ENCODE peak calls at places on chromosomes 11 and 22, in four cellular contexts. M is transverse colon, V is ovary, O is HepG2. E is an unnamed sample.

GRCh38 chr22:38755155-38755910 is 465 bp downstream of the SUN2 start:
- DNase-seq in M (peak; percentile 95), V (peak; percentile 93), O (peak; percentile 80), E (peak; percentile 80)

GRCh38 chr22:49976439-49977175 is 16.0 kb downstream of the PIM3 start:
- DNase-seq in M (peak; percentile 8), V (no peak), O (no peak), E (peak; percentile 28)

GRCh38 chr11:2092956-2093412 is 46.2 kb downstream of the IGF2 start:
- DNase-seq in M (peak; percentile 71), V (no peak), O (no peak), E (peak; percentile 55)

GRCh38 chr11:121476379-121477032 is 23.7 kb upstream of the SORL1-AS1 start:
- DNase-seq in M (no peak), V (no peak), O (peak; percentile 83), E (no peak)

GRCh38 chr22:50167689-50168489 is 2.6 kb upstream of the PANX2 start:
- DNase-seq in M (no peak), V (no peak), O (no peak), E (no peak)

GRCh38 chr22:43777204-43777671 is 34.9 kb downstream of the EFCAB6 start:
- DNase-seq in M (no peak), V (no peak), O (no peak), E (no peak)

GRCh38 chr22:50694099-50694498 is 21.5 kb downstream of the SHANK3 start:
- DNase-seq in M (no peak), V (peak; percentile 0), O (no peak), E (no peak)

GRCh38 chr11:64358907-64359711 is at the start of gene RPS6KA4:
- DNase-seq in M (peak; percentile 73), V (peak; percentile 61), O (no peak), E (peak; percentile 95)

GRCh38 chr11:68503792-68504191 is 43.2 kb downstream of the PPP6R3 start:
- DNase-seq in M (no peak), V (no peak), O (no peak), E (no peak)

GRCh38 chr11:119694334-119694733 is 34.7 kb downstream of the NECTIN1 start:
- DNase-seq in M (peak; percentile 61), V (no peak), O (peak; percentile 72), E (no peak)

GRCh38 chr11:102730036-102730815 is 5.5 kb upstream of the MMP8 start:
- DNase-seq in M (no peak), V (no peak), O (no peak), E (no peak)

GRCh38 chr11:2577071-2578005 is 122.5 kb downstream of the KCNQ1OT1 start:
- DNase-seq in M (peak; percentile 60), V (peak; percentile 13), O (no peak), E (peak; percentile 25)

GRCh38 chr11:5240458-5240857 is 6.2 kb upstream of the HBD start:
- DNase-seq in M (no peak), V (no peak), O (no peak), E (no peak)

GRCh38 chr11:66543263-66544107 is 2.4 kb downstream of the ZDHHC24 start:
- DNase-seq in M (peak; percentile 60), V (peak; percentile 48), O (no peak), E (peak; percentile 82)

GRCh38 chr22:34845391-34845790 is 220.6 kb upstream of the ISX start:
- DNase-seq in M (no peak), V (no peak), O (no peak), E (no peak)

GRCh38 chr11:69040581-69041260 is 8.0 kb upstream of the TPCN2 start:
- DNase-seq in M (no peak), V (no peak), O (no peak), E (no peak)

GRCh38 chr22:19751497-19752245 is 8.9 kb upstream of the TBX1 start:
- DNase-seq in M (no peak), V (no peak), O (no peak), E (no peak)

GRCh38 chr11:4882543-4882942 is 843 bp downstream of the OR51T1 start:
- DNase-seq in M (no peak), V (no peak), O (no peak), E (no peak)

GRCh38 chr22:17198188-17199130 is 20.8 kb downstream of the ADA2 start:
- DNase-seq in M (no peak), V (no peak), O (no peak), E (no peak)
- TF ChIP-seq EP300 in M (no peak), V (no peak), O (no peak), E (no peak)

DNA sequence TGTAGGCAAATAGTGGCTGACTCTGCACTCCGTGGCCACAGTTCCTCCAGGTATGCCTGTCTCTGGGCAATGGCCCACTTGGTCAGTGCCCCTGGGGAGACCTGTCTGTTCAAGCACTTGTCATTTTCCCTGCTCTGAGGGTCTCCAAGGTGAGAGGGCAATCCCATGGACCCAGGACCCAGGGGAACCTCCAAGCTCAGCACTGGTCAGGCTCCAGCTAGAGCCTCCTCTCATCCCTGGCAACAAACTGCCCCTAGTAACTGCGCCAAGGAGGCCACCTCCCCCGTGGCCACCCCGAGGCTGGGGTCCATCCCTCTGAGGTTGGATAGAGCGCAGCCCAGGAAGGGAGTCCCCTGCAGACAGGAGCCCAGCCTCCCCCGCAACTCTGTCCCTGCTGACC is 713 bp upstream of the ANKK1 start:
- DNase-seq in M (no peak), V (no peak), O (no peak), E (no peak)
- H3K27me3 ChIP-seq in M (peaks cover 33% of the 10 kb centered on the region), V (no peaks in the 10 kb centered on the region), O (no peaks in the 10 kb centered on the region), E (no peaks in the 10 kb centered on the region)

GRCh38 chr11:44298862-44299261 is 11.1 kb downstream of the ALX4 start:
- DNase-seq in M (no peak), V (no peak), O (no peak), E (no peak)

GRCh38 chr11:44304091-44305084 is 5.6 kb downstream of the ALX4 start:
- DNase-seq in M (no peak), V (no peak), O (no peak), E (peak; percentile 71)

GRCh38 chr11:44303401-44303938 is 6.5 kb downstream of the ALX4 start:
- DNase-seq in M (no peak), V (no peak), O (no peak), E (peak; percentile 34)

GRCh38 chr11:44301856-44302231 is 8.1 kb downstream of the ALX4 start:
- DNase-seq in M (no peak), V (no peak), O (no peak), E (no peak)

DNA sequence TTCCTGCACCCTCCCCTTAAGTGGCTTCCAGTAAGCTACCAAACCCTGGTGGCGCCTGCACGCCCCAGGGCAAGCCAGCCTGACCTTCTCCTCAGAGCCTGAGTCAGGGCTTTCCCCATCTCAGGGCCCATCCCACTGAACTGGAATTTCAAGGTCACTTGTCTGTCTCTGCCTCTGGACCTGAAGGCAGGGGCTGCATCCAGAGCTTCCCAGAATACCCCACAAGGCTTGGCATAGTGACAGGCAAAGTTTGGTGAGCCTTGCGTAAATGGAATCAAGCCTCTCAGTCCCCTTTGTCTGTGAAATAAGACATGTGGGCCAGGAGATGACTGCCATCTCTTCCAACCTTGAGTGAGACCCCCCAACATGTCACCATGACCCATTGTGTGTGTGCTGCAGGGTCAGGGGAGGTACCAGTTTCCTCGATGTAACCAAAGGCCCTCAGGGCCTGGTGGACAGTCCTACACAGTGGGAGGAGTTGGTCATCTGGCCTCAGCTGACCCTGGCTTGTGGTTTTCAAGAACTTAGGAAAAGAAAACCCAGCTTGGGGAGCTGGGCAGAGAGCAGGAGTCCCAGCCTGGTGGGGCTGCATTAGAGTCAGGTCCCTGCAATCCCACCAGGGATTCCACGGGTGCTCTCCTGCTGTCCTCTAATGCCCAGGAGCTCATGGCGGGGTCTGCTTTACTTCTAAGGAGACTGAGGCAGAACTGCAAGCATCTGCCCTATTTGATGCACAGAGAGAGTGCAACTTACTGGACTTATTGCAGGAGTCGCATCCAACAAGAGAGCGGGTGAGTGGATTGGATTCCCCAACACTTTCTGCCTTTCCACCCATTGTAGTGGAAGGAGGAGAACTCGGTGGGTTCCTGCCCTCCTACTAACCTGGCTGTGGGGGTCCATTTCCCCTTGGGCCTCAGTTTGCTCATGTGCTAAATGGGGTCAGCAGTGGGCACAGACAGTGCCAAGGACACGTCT is 8.8 kb downstream of the ALX4 start:
- DNase-seq in M (no peak), V (no peak), O (no peak), E (no peak)
- TF ChIP-seq EP300 in M (no peak), V (no peak), O (no peak), E (no peak)

GRCh38 chr11:118233377-118233776 is 8.6 kb upstream of the JAML start:
- DNase-seq in M (no peak), V (no peak), O (no peak), E (no peak)
- H3K27me3 ChIP-seq in M (no peaks in the 10 kb centered on the region), V (no peaks in the 10 kb centered on the region), O (no peaks in the 10 kb centered on the region), E (peaks cover 6% of the 10 kb centered on the region)

GRCh38 chr11:95734009-95734572 is 55.5 kb downstream of the FAM76B start:
- DNase-seq in M (no peak), V (no peak), O (no peak), E (no peak)
- TF ChIP-seq EP300 in M (no peak), V (no peak), O (no peak), E (no peak)

GRCh38 chr22:37464181-37464580 is 22.0 kb downstream of the MFNG start:
- DNase-seq in M (peak; percentile 17), V (no peak), O (no peak), E (peak; percentile 86)
- H3K27me3 ChIP-seq in M (peaks cover 11% of the 10 kb centered on the region), V (no peaks in the 10 kb centered on the region), O (peaks cover 3% of the 10 kb centered on the region), E (peaks cover 7% of the 10 kb centered on the region)

DNA sequence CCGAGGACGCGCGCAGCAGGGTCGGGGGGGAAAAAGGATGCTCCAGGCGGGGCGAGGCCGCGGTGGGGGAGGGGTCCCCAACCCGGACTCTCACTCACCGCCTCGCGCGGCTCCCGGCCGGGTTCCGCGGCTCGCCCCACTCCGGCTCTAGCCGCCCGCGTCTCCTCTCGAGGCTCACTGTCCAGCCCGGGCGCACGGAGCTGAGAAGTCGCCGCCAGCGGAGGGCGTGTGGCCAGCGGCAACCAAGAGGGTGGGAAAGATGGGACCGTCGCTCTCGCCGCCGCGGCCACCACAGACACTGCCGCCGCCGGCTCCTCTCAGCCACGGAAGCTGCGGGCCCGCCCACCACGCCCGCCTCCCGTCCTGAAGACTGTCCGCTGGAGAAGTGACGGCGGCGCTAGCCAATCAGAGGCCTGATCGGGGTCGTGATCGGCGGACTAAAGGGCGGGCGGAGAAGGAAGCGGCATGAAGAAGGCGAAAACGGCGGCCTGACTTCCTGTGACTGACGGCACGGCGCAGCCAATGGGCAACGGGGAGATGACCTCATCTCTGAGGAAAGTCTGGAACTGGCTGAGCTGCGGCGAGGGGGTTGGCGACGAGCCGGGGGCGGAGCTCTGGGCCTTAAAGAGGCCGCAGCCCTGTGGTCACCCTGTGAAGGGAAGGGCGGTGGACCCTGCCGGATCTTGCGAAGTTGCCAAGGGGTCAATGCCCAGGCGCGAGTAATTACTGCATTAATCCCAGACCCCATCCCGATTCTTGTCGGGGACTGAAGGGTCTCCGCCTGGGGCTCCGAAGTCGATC is at the start of gene MRTFA:
- DNase-seq in M (peak; percentile 100), V (peak; percentile 100), O (peak; percentile 98), E (peak; percentile 87)
- TF ChIP-seq EP300 in M (no peak), V (no peak), O (no peak), E (no peak)

GRCh38 chr11:57363681-57364080 is 17.3 kb downstream of the PRG3 start:
- DNase-seq in M (no peak), V (no peak), O (no peak), E (no peak)

GRCh38 chr11:57368106-57368826 is 12.7 kb downstream of the PRG3 start:
- DNase-seq in M (no peak), V (no peak), O (no peak), E (no peak)

GRCh38 chr11:57363131-57363530 is 17.8 kb downstream of the PRG3 start:
- DNase-seq in M (no peak), V (no peak), O (no peak), E (no peak)

GRCh38 chr11:57361926-57362325 is 19.0 kb downstream of the PRG3 start:
- DNase-seq in M (no peak), V (no peak), O (no peak), E (no peak)

GRCh38 chr11:57364851-57365660 is 15.9 kb downstream of the PRG3 start:
- DNase-seq in M (no peak), V (no peak), O (no peak), E (no peak)
- H3K27me3 ChIP-seq in M (no peaks in the 10 kb centered on the region), V (no peaks in the 10 kb centered on the region), O (peaks cover 3% of the 10 kb centered on the region), E (peaks cover 8% of the 10 kb centered on the region)

E was measured in SK-N-SH.